ENCODE peak calls at places on chromosomes 12 and 14, in six cellular contexts. T is K562, L is colonic mucosa, E is ovary, F is upper lobe of right lung, Z is left ventricle myocardium inferior. K is an unnamed sample.

GRCh38 chr14:87111141-87111540 is 881.8 kb downstream of the GALC start:
- DNase-seq in Z (no peak), T (no peak), F (no peak), L (no peak), E (no peak), K (no peak)

GRCh38 chr14:102020058-102020971 is 55.9 kb downstream of the DYNC1H1 start:
- DNase-seq in Z (no peak), L (no peak), T (no peak), E (no peak), F (no peak), K (no peak)

GRCh38 chr12:8065991-8066594 is at the start of gene C3AR1:
- DNase-seq in E (no peak), L (no peak), F (no peak), T (no peak), Z (no peak), K (no peak)

GRCh38 chr12:101829639-101830390 is 944 bp downstream of the GNPTAB start:
- DNase-seq in L (no peak), E (no peak), F (no peak), T (no peak), Z (no peak), K (peak; percentile 24)

GRCh38 chr14:36981832-36982528 is 190.4 kb downstream of the SLC25A21 start:
- DNase-seq in T (no peak), F (no peak), L (no peak), Z (no peak), E (no peak), K (no peak)

GRCh38 chr12:47207005-47207717 is 127.4 kb upstream of the AMIGO2 start:
- DNase-seq in T (no peak), L (peak; percentile 58), F (peak; percentile 66), E (no peak), Z (no peak), K (no peak)

GRCh38 chr12:119328111-119328510 is 6.4 kb upstream of the CCDC60 start:
- DNase-seq in T (peak; percentile 51), Z (no peak), E (no peak), F (no peak), L (peak; percentile 19), K (peak; percentile 33)

GRCh38 chr12:23906329-23906728 is 43.1 kb downstream of the SOX5 start:
- DNase-seq in E (no peak), Z (no peak), T (no peak), F (no peak), L (no peak), K (peak; percentile 62)

GRCh38 chr14:90785876-90786450 is 30.3 kb downstream of the TTC7B start:
- DNase-seq in F (no peak), L (no peak), T (no peak), Z (no peak), E (no peak), K (no peak)

DNA sequence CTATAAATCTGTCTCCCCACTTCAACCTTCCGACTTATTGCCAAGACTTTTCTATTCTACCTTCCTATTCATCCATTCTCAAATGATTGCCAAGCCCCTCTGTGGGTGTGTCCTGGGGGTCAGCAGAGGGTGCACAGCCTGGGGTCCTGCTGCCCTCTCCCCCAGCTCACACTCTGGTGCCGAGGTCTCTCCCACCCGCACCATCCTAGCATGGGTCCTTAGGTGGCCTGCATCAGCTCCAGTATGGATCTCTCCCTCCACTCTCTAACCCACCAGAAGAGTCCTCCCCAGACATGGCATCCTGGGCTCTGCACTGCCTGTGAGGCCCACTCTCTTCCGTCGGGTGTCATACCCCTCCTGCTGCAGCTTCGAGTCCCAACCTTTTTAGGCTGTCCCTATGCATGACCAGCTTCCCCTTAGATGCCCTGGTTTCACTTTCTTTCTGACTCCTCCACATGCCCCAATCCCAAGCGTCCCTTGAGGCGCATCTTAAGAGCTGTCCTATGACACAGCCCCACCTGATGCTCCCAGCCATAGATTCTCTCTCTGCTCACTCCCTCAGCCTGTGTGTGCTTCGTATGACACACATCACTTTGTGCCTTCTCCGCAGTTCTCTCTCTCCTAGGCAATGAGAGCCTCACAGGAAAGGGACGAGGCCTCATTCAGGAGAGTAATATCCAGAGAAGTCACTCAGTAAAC is 43.9 kb downstream of the GIT2 start:
- DNase-seq in T (no peak), E (no peak), Z (no peak), F (no peak), L (no peak), K (no peak)
- H3K4me3 ChIP-seq in T (no peak overlapping the region), E (no peak overlapping the region), Z (no peak overlapping the region), F (no peak overlapping the region), L (no peak overlapping the region), K (no peak overlapping the region)

GRCh38 chr12:96912261-96912660 is 5.2 kb downstream of the NEDD1 start:
- DNase-seq in Z (no peak), F (no peak), L (no peak), T (no peak), E (no peak), K (no peak)

GRCh38 chr12:96908170-96908675 is 1.2 kb downstream of the NEDD1 start:
- DNase-seq in F (no peak), L (no peak), T (no peak), Z (no peak), E (no peak), K (no peak)

GRCh38 chr12:96906849-96907664 is at the start of gene NEDD1:
- DNase-seq in T (peak; percentile 93), F (peak; percentile 95), E (peak; percentile 82), Z (peak; percentile 87), L (peak; percentile 90), K (peak; percentile 91)

GRCh38 chr12:96907681-96908163 is 665 bp downstream of the NEDD1 start:
- DNase-seq in E (no peak), Z (no peak), L (peak; percentile 35), F (no peak), T (peak; percentile 21), K (peak; percentile 31)

DNA sequence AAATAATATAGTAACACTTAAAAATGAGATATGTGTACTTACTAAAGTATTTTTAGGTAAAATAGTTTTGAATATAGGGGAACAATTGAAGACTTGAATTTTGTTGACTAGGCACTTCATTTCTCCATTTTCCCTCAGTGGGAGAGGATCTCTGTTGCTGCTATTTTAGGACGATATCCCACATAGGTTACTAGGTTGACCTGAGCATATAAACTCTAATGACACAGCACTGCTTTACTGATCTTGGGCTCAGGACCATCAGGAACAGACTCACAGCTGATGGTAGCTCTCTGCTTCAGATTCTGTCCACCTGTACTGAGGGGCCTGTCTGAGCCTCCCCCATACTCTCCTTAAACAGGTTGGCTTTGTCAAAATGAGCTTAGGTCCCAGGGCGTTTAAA is 5.9 kb downstream of the NEDD1 start:
- DNase-seq in T (no peak), E (no peak), Z (no peak), F (no peak), L (no peak), K (no peak)
- H3K4me1 ChIP-seq in T (no peaks in the 10 kb centered on the region), E (peaks cover 3% of the 10 kb centered on the region), Z (peaks cover 31% of the 10 kb centered on the region), F (peaks cover 10% of the 10 kb centered on the region), L (no peaks in the 10 kb centered on the region), K (peaks cover 6% of the 10 kb centered on the region)

DNA sequence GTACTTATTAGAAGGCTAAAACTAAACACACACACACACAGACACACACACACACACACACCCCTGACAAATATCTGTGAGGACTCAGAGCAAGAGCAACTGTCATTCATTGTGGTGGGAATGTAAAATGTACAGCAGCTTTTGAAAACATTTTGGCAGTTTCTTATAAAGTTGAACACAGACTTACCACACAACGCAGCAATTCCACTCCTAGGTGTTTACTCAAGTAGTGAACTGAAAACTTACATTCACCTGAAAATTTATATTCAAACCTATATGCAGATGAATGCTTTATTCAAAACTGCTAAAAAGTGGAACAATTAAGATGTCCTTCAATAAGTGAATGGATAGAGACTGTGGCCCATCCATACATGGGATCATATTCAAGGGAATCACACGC is 18.6 kb downstream of the ZNF605 start:
- DNase-seq in L (no peak), F (no peak), T (no peak), Z (no peak), E (no peak), K (no peak)
- H3K9me3 ChIP-seq in L (no peaks in the 10 kb centered on the region), F (peaks cover 59% of the 10 kb centered on the region), T (peaks cover 1% of the 10 kb centered on the region), Z (peaks cover 89% of the 10 kb centered on the region), E (peaks cover 4% of the 10 kb centered on the region), K (peaks cover 6% of the 10 kb centered on the region)

DNA sequence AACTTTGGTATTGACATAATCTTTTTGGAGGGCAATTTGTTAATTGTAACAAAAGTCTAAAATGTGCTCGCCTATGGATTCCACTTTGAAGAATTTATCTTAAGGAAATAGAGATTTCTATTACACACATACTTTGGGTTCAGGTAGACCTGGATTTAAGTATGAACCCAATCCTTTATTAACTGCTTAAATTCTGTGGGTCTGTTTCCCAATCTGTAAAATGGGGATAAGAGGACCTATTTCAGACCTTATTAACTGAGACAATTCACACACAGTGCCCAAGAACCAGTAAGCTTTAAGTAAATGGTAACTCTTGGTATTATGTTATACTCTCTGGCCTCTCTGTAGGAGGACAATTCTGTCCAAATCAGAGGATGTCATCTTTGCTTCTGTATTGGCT is 822 bp upstream of the EIF2B2 start:
- DNase-seq in T (no peak), F (no peak), Z (no peak), L (no peak), E (no peak), K (no peak)
- H3K4me3 ChIP-seq in T (peak overlapping the region; percentile 85), F (peak overlapping the region; percentile 96), Z (peak overlapping the region; percentile 82), L (peak overlapping the region; percentile 95), E (peak overlapping the region; percentile 51), K (peak overlapping the region; percentile 87)

GRCh38 chr12:109112720-109113465 is 3.5 kb upstream of the ACACB start:
- DNase-seq in L (no peak), F (no peak), T (no peak), Z (no peak), E (no peak), K (no peak)

GRCh38 chr12:109114644-109115043 is 1.7 kb upstream of the ACACB start:
- DNase-seq in Z (no peak), E (no peak), F (no peak), T (no peak), L (no peak), K (no peak)

GRCh38 chr12:109109756-109110350 is 6.5 kb upstream of the ACACB start:
- DNase-seq in E (no peak), F (no peak), T (no peak), L (no peak), Z (no peak), K (no peak)

GRCh38 chr12:109113661-109114321 is 2.6 kb upstream of the ACACB start:
- DNase-seq in F (no peak), Z (no peak), L (no peak), T (no peak), E (no peak), K (no peak)

DNA sequence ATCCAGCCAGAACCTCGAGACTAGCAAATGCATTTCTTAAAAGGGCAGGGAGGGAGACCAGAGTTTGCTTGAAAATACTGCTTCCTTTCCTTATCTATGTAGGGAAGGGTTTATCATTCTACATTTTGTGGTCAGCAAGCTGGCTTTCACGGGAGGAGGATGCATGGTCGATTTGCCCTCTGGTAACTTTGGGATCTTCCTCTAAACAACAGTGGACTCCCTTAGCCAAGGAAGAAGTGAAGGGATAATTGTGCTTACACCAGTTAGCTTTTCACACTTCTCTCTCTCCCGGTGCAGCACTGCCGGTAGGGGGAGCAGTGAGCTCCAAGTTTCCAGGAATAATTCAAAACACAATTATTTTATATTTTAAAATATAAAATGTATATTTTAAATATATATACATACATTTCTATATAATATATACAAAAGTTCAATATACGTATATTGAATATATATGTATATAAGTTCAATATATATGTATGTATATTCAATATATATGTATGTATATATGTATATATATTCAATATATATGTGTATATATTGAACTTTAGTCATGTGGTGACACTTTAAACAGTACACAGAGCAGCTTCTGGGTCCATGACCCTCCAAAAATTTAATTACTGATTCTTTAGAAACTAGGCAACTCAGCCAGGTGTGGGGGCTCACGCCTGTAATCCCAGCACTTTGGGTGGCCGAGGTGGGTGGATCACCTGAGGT is 4.5 kb upstream of the ACACB start:
- DNase-seq in L (peak; percentile 85), T (peak; percentile 56), E (peak; percentile 65), F (peak; percentile 74), Z (peak; percentile 78), K (no peak)
- H3K4me1 ChIP-seq in L (peaks cover 9% of the 10 kb centered on the region), T (peaks cover 9% of the 10 kb centered on the region), E (peaks cover 23% of the 10 kb centered on the region), F (peaks cover 51% of the 10 kb centered on the region), Z (peaks cover 64% of the 10 kb centered on the region), K (no peaks in the 10 kb centered on the region)

K was measured in HAP-1.